ENCODE peak calls at places on chromosomes 16 and 17, in seven cellular contexts. One of them, this sample, is unnamed.

GRCh38 chr17:78324391-78325075 is 35.3 kb downstream of the SOCS3 start:
- DNase-seq in RWPE2: no peak
- DNase-seq in NCI-H2171 treated with DMSO at 0.1 percent for 48 hours: peak; percentile 81
- DNase-seq in nucleus accumbens: no peak
- DNase-seq in iris pigment epithelial cell: peak; percentile 69
- DNase-seq in HT1080: peak; percentile 64
- DNase-seq in heart right ventricle: peak; percentile 96
- DNase-seq in this sample: no peak

GRCh38 chr16:72590179-72590937 is 418.4 kb upstream of the PMFBP1 start:
- DNase-seq in iris pigment epithelial cell: no peak
- DNase-seq in heart right ventricle: no peak
- DNase-seq in nucleus accumbens: no peak
- DNase-seq in NCI-H2171 treated with DMSO at 0.1 percent for 48 hours: no peak
- DNase-seq in HT1080: no peak
- DNase-seq in RWPE2: no peak
- DNase-seq in this sample: no peak

GRCh38 chr16:78198299-78198698 is 98.8 kb downstream of the WWOX start:
- DNase-seq in heart right ventricle: no peak
- DNase-seq in NCI-H2171 treated with DMSO at 0.1 percent for 48 hours: no peak
- DNase-seq in iris pigment epithelial cell: no peak
- DNase-seq in nucleus accumbens: no peak
- DNase-seq in RWPE2: no peak
- DNase-seq in HT1080: no peak
- DNase-seq in this sample: no peak

GRCh38 chr17:79262624-79263023 is 188.0 kb downstream of the ENGASE start:
- DNase-seq in iris pigment epithelial cell: no peak
- DNase-seq in NCI-H2171 treated with DMSO at 0.1 percent for 48 hours: no peak
- DNase-seq in heart right ventricle: no peak
- DNase-seq in RWPE2: no peak
- DNase-seq in HT1080: no peak
- DNase-seq in nucleus accumbens: no peak
- DNase-seq in this sample: no peak

GRCh38 chr17:48175692-48176450 is 68.3 kb downstream of the SNX11 start:
- DNase-seq in iris pigment epithelial cell: peak; percentile 44
- DNase-seq in NCI-H2171 treated with DMSO at 0.1 percent for 48 hours: no peak
- DNase-seq in heart right ventricle: no peak
- DNase-seq in nucleus accumbens: no peak
- DNase-seq in HT1080: no peak
- DNase-seq in RWPE2: no peak
- DNase-seq in this sample: no peak

GRCh38 chr17:32928527-32929287 is 754 bp downstream of the TMEM98 start:
- DNase-seq in heart right ventricle: no peak
- DNase-seq in RWPE2: no peak
- DNase-seq in iris pigment epithelial cell: peak; percentile 33
- DNase-seq in nucleus accumbens: no peak
- DNase-seq in HT1080: no peak
- DNase-seq in NCI-H2171 treated with DMSO at 0.1 percent for 48 hours: peak; percentile 25
- DNase-seq in this sample: no peak

GRCh38 chr17:70137451-70138230 is 31.7 kb upstream of the KCNJ2 start:
- DNase-seq in HT1080: peak; percentile 76
- DNase-seq in NCI-H2171 treated with DMSO at 0.1 percent for 48 hours: no peak
- DNase-seq in nucleus accumbens: no peak
- DNase-seq in RWPE2: no peak
- DNase-seq in iris pigment epithelial cell: peak; percentile 96
- DNase-seq in heart right ventricle: peak; percentile 57
- DNase-seq in this sample: no peak

GRCh38 chr17:36674278-36674650 is 72.9 kb downstream of the MRM1 start:
- DNase-seq in RWPE2: no peak
- DNase-seq in NCI-H2171 treated with DMSO at 0.1 percent for 48 hours: no peak
- DNase-seq in nucleus accumbens: no peak
- DNase-seq in heart right ventricle: no peak
- DNase-seq in HT1080: peak; percentile 55
- DNase-seq in iris pigment epithelial cell: no peak
- DNase-seq in this sample: peak; percentile 98

GRCh38 chr17:74145756-74146155 is 57.7 kb upstream of the RPL38 start:
- DNase-seq in nucleus accumbens: no peak
- DNase-seq in heart right ventricle: no peak
- DNase-seq in NCI-H2171 treated with DMSO at 0.1 percent for 48 hours: no peak
- DNase-seq in iris pigment epithelial cell: no peak
- DNase-seq in RWPE2: peak; percentile 6
- DNase-seq in HT1080: no peak
- DNase-seq in this sample: no peak

GRCh38 chr17:67258836-67259468 is 14.0 kb upstream of the HELZ start:
- DNase-seq in heart right ventricle: no peak
- DNase-seq in nucleus accumbens: no peak
- DNase-seq in iris pigment epithelial cell: no peak
- DNase-seq in RWPE2: no peak
- DNase-seq in HT1080: no peak
- DNase-seq in NCI-H2171 treated with DMSO at 0.1 percent for 48 hours: no peak
- DNase-seq in this sample: peak; percentile 32

GRCh38 chr16:60491258-60491657 is 1545.0 kb downstream of the CDH8 start:
- DNase-seq in heart right ventricle: no peak
- DNase-seq in NCI-H2171 treated with DMSO at 0.1 percent for 48 hours: no peak
- DNase-seq in nucleus accumbens: no peak
- DNase-seq in iris pigment epithelial cell: no peak
- DNase-seq in RWPE2: no peak
- DNase-seq in HT1080: no peak
- DNase-seq in this sample: no peak

GRCh38 chr16:66904846-66905632 is 13.6 kb downstream of the CDH16 start:
- DNase-seq in RWPE2: peak; percentile 57
- DNase-seq in iris pigment epithelial cell: no peak
- DNase-seq in heart right ventricle: peak; percentile 57
- DNase-seq in HT1080: no peak
- DNase-seq in nucleus accumbens: no peak
- DNase-seq in NCI-H2171 treated with DMSO at 0.1 percent for 48 hours: no peak
- DNase-seq in this sample: no peak

GRCh38 chr16:4847774-4848587 is 700 bp downstream of the UBN1 start:
- DNase-seq in nucleus accumbens: no peak
- DNase-seq in heart right ventricle: peak; percentile 57
- DNase-seq in iris pigment epithelial cell: peak; percentile 70
- DNase-seq in NCI-H2171 treated with DMSO at 0.1 percent for 48 hours: peak; percentile 28
- DNase-seq in HT1080: peak; percentile 56
- DNase-seq in RWPE2: no peak
- DNase-seq in this sample: peak; percentile 19

GRCh38 chr17:81991684-81992513 is 14.5 kb downstream of the ASPSCR1 start:
- DNase-seq in RWPE2: peak; percentile 85
- DNase-seq in HT1080: no peak
- DNase-seq in NCI-H2171 treated with DMSO at 0.1 percent for 48 hours: peak; percentile 42
- DNase-seq in nucleus accumbens: no peak
- DNase-seq in iris pigment epithelial cell: peak; percentile 30
- DNase-seq in heart right ventricle: peak; percentile 73
- DNase-seq in this sample: no peak

GRCh38 chr17:75872434-75873351 is 5.7 kb downstream of the TRIM47 start:
- DNase-seq in HT1080: peak; percentile 88
- DNase-seq in NCI-H2171 treated with DMSO at 0.1 percent for 48 hours: no peak
- DNase-seq in iris pigment epithelial cell: peak; percentile 83
- DNase-seq in RWPE2: peak; percentile 83
- DNase-seq in nucleus accumbens: no peak
- DNase-seq in heart right ventricle: peak; percentile 90
- DNase-seq in this sample: no peak

GRCh38 chr16:54655171-54655590 is 275.5 kb upstream of the IRX5 start:
- DNase-seq in RWPE2: no peak
- DNase-seq in iris pigment epithelial cell: peak; percentile 11
- DNase-seq in heart right ventricle: peak; percentile 71
- DNase-seq in HT1080: no peak
- DNase-seq in NCI-H2171 treated with DMSO at 0.1 percent for 48 hours: no peak
- DNase-seq in nucleus accumbens: no peak
- DNase-seq in this sample: no peak

GRCh38 chr17:12605222-12605621 is 60.5 kb upstream of the MYOCD start:
- DNase-seq in NCI-H2171 treated with DMSO at 0.1 percent for 48 hours: no peak
- DNase-seq in heart right ventricle: no peak
- DNase-seq in RWPE2: no peak
- DNase-seq in nucleus accumbens: no peak
- DNase-seq in HT1080: no peak
- DNase-seq in iris pigment epithelial cell: peak; percentile 81
- DNase-seq in this sample: no peak

GRCh38 chr16:86477642-86478041 is 32.7 kb upstream of the FOXF1 start:
- DNase-seq in NCI-H2171 treated with DMSO at 0.1 percent for 48 hours: no peak
- DNase-seq in nucleus accumbens: no peak
- DNase-seq in heart right ventricle: no peak
- DNase-seq in HT1080: no peak
- DNase-seq in RWPE2: no peak
- DNase-seq in iris pigment epithelial cell: peak; percentile 82
- DNase-seq in this sample: no peak

GRCh38 chr17:3914319-3914685 is 2.0 kb downstream of the P2RX1 start:
- DNase-seq in heart right ventricle: no peak
- DNase-seq in HT1080: no peak
- DNase-seq in RWPE2: no peak
- DNase-seq in iris pigment epithelial cell: no peak
- DNase-seq in nucleus accumbens: no peak
- DNase-seq in NCI-H2171 treated with DMSO at 0.1 percent for 48 hours: no peak
- DNase-seq in this sample: peak; percentile 49

GRCh38 chr17:19391432-19391831 is 4.4 kb upstream of the MFAP4 start:
- DNase-seq in RWPE2: no peak
- DNase-seq in NCI-H2171 treated with DMSO at 0.1 percent for 48 hours: no peak
- DNase-seq in iris pigment epithelial cell: no peak
- DNase-seq in HT1080: no peak
- DNase-seq in heart right ventricle: no peak
- DNase-seq in nucleus accumbens: no peak
- DNase-seq in this sample: no peak

GRCh38 chr17:7862692-7863437 is 5.1 kb downstream of the CYB5D1 start:
- DNase-seq in nucleus accumbens: peak; percentile 16
- DNase-seq in HT1080: peak; percentile 42
- DNase-seq in iris pigment epithelial cell: no peak
- DNase-seq in RWPE2: no peak
- DNase-seq in NCI-H2171 treated with DMSO at 0.1 percent for 48 hours: peak; percentile 83
- DNase-seq in heart right ventricle: peak; percentile 62
- DNase-seq in this sample: no peak

GRCh38 chr16:75106351-75107274 is 10.0 kb downstream of the LDHD start:
- DNase-seq in RWPE2: no peak
- DNase-seq in HT1080: no peak
- DNase-seq in NCI-H2171 treated with DMSO at 0.1 percent for 48 hours: no peak
- DNase-seq in iris pigment epithelial cell: no peak
- DNase-seq in heart right ventricle: no peak
- DNase-seq in nucleus accumbens: no peak
- DNase-seq in this sample: no peak

GRCh38 chr16:70396209-70396904 is 42.5 kb downstream of the ST3GAL2 start:
- DNase-seq in iris pigment epithelial cell: no peak
- DNase-seq in NCI-H2171 treated with DMSO at 0.1 percent for 48 hours: peak; percentile 95
- DNase-seq in HT1080: no peak
- DNase-seq in RWPE2: no peak
- DNase-seq in heart right ventricle: no peak
- DNase-seq in nucleus accumbens: no peak
- DNase-seq in this sample: no peak

GRCh38 chr16:82082543-82083244 is 47.6 kb downstream of the HSD17B2 start:
- DNase-seq in heart right ventricle: no peak
- DNase-seq in NCI-H2171 treated with DMSO at 0.1 percent for 48 hours: no peak
- DNase-seq in nucleus accumbens: no peak
- DNase-seq in iris pigment epithelial cell: peak; percentile 39
- DNase-seq in RWPE2: no peak
- DNase-seq in HT1080: peak; percentile 84
- DNase-seq in this sample: no peak

GRCh38 chr16:11271610-11272009 is 1.8 kb downstream of the PRM3 start:
- DNase-seq in RWPE2: no peak
- DNase-seq in NCI-H2171 treated with DMSO at 0.1 percent for 48 hours: no peak
- DNase-seq in nucleus accumbens: no peak
- DNase-seq in iris pigment epithelial cell: no peak
- DNase-seq in heart right ventricle: no peak
- DNase-seq in HT1080: no peak
- DNase-seq in this sample: no peak

GRCh38 chr17:8005951-8006730 is 3.7 kb downstream of the GUCY2D start:
- DNase-seq in nucleus accumbens: no peak
- DNase-seq in HT1080: no peak
- DNase-seq in heart right ventricle: no peak
- DNase-seq in iris pigment epithelial cell: no peak
- DNase-seq in NCI-H2171 treated with DMSO at 0.1 percent for 48 hours: peak; percentile 57
- DNase-seq in RWPE2: peak; percentile 63
- DNase-seq in this sample: peak; percentile 81

GRCh38 chr17:79778504-79779087 is 648 bp downstream of the CBX2 start:
- DNase-seq in RWPE2: no peak
- DNase-seq in heart right ventricle: no peak
- DNase-seq in iris pigment epithelial cell: no peak
- DNase-seq in NCI-H2171 treated with DMSO at 0.1 percent for 48 hours: peak; percentile 68
- DNase-seq in nucleus accumbens: no peak
- DNase-seq in HT1080: no peak
- DNase-seq in this sample: no peak

GRCh38 chr16:88619859-88620655 is 18.3 kb upstream of the IL17C start:
- DNase-seq in nucleus accumbens: no peak
- DNase-seq in HT1080: no peak
- DNase-seq in RWPE2: no peak
- DNase-seq in heart right ventricle: no peak
- DNase-seq in iris pigment epithelial cell: peak; percentile 93
- DNase-seq in NCI-H2171 treated with DMSO at 0.1 percent for 48 hours: no peak
- DNase-seq in this sample: peak; percentile 47